ENCODE peak calls at places on chromosomes 12 and 14, in nine cellular contexts. E is fibroblast of the aortic adventitia, R is Calu3, T is endothelial cell, G is WTC11, K is GM06990, I is Peyer's patch, B is left ventricle myocardium inferior, W is heart left ventricle. J is an unnamed sample.

GRCh38 chr12:75935544-75936242 is 95.9 kb downstream of the PHLDA1 start:
- DNase-seq in E (no peak), R (no peak), T (no peak), G (no peak), K (no peak), I (no peak), B (no peak), W (no peak), J (no peak)

GRCh38 chr14:77151245-77151644 is 9.7 kb upstream of the ZDHHC22 start:
- DNase-seq in E (no peak), R (peak), T (peak), G (peak), K (no peak), I (no peak), B (no peak), W (no peak), J (no peak)

GRCh38 chr14:91252901-91253794 is 8.6 kb upstream of the GPR68 start:
- DNase-seq in E (no peak), R (peak), T (peak), G (peak), K (peak), I (no peak), B (peak), W (peak), J (peak)

GRCh38 chr12:108063192-108063591 is 65.9 kb upstream of the WSCD2 start:
- DNase-seq in E (peak), R (no peak), T (peak), G (no peak), K (no peak), I (no peak), B (no peak), W (no peak), J (no peak)

GRCh38 chr12:98406378-98406777 is 109.0 kb upstream of the TMPO start:
- DNase-seq in E (no peak), R (no peak), T (no peak), G (no peak), K (no peak), I (no peak), B (no peak), W (no peak), J (no peak)

GRCh38 chr12:104473374-104473983 is 16.7 kb downstream of the CHST11 start:
- DNase-seq in E (no peak), R (no peak), T (no peak), G (no peak), K (no peak), I (peak), B (no peak), W (no peak), J (no peak)

GRCh38 chr14:68853749-68854148 is 60.9 kb upstream of the ZFP36L1 start:
- DNase-seq in E (no peak), R (peak), T (no peak), G (no peak), K (no peak), I (no peak), B (no peak), W (no peak), J (no peak)

GRCh38 chr12:6452908-6453630 is 1.2 kb downstream of the TAPBPL start:
- DNase-seq in E (no peak), R (no peak), T (no peak), G (peak), K (no peak), I (peak), B (peak), W (peak), J (no peak)

GRCh38 chr12:585062-586061 is 77.9 kb downstream of the NINJ2 start:
- DNase-seq in E (no peak), R (no peak), T (no peak), G (no peak), K (no peak), I (no peak), B (no peak), W (peak), J (no peak)

GRCh38 chr12:79560165-79560889 is 130.4 kb downstream of the PAWR start:
- DNase-seq in E (peak), R (peak), T (no peak), G (no peak), K (no peak), I (no peak), B (no peak), W (no peak), J (no peak)

GRCh38 chr12:14416658-14417057 is 51.2 kb downstream of the ATF7IP start:
- DNase-seq in E (peak), R (peak), T (peak), G (no peak), K (no peak), I (no peak), B (no peak), W (no peak), J (no peak)
- TF ChIP-seq CTCF in E (peak), R (no peak), T (no peak), G (no peak), K (no peak), I (peak), B (peak), W (peak), J (no peak)

DNA sequence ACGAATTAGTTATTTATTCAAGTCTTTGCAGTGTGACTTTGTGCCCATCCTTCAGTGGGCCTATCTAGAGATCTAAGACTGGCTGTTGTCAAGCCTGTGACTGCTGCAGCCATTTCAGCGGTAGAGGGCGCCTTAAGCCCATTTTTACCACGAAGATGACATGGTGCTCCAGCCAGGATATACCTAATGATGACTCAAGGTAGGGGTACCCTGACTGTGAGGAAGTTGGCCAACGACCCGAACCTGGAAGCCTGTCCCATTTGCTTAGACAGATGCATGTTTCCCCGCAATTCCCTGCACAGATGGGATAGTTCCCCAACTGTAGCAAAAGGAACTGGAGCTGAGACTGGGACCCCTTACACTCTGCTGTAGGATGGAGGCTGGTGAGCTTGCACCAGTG is 41.3 kb downstream of the RAB3IP start:
- DNase-seq in E (peak), R (peak), T (peak), G (peak), K (no peak), I (no peak), B (no peak), W (no peak), J (no peak)
- TF ChIP-seq CTCF in E (peak), R (peak), T (no peak), G (peak), K (peak), I (peak), B (no peak), W (no peak), J (no peak)

DNA sequence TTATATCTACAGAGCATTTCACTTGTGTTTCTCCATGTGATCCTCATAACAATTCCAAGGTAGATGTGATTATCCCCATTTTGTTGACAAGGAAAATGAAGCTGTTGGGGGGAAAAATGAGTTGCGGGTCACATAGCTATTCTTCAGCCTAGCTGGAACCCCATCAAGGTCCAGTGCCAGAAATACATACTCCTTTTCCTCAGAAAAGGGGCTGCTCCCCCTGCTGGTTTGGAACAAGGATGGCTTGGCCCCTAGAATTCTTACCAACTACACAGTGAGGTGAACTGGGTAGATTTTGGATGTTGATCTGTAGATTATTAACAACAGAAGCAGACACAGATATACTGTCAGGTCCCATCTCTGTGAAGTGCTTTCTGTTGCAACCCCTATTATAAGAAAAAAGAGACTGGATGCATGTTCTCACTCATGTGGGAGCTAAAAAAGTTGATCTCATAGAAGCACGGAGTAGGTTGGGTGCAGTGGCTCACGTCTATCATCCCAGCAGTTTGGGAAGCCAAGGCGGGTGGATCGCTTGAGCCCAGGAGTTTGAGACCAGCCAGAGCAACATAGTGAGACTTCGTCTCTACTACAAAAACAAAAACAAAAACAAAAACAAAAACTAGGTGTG is 8.9 kb downstream of the IKZF4 start:
- DNase-seq in E (peak), R (peak), T (peak), G (peak), K (no peak), I (no peak), B (no peak), W (no peak), J (no peak)
- TF ChIP-seq CTCF in E (peak), R (peak), T (peak), G (peak), K (peak), I (peak), B (peak), W (peak), J (no peak)

DNA sequence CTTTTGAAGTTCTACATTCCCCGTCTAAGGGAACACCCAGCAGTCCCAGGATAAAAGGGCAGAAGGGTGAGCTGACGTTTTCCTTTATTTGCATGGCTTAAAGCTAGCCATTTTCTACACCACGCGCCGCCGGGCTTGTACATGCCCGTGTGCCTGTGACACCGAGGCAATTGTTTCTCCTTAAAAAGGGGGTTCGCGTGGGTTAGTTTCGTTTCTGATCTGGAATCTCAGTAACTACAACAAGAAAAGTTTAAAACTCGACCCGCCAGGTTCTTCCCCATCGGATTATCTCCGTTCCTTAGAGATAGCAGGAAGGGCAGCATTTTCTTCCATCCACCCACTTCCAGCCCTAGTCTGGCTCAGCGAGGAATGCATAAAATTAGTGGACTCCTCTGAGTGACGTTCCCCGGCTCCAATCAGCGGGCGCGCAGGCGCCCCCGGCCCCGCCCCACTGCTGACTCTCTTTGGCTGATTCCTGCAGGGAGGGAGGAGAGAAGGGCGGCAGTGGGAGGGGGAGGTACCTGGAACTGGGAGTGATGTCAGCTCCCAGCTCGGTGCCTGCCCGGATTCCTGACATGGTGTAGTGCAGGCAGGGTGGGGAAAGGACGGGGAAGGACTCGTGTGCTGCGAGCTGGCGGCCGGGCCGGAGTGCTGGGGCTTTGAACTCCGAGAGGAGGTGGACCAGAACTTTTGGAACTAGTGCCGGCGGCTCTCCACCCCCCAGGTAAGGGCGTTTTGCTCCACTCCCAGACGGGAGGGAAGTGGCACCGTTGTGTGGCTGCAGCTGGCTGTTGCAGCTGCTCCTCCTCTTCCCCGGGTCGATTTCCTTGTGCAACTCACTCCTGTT is at the start of gene PPFIBP1:
- DNase-seq in E (peak), R (peak), T (peak), G (peak), K (peak), I (peak), B (peak), W (peak), J (peak)
- TF ChIP-seq CTCF in E (peak), R (no peak), T (no peak), G (no peak), K (peak), I (peak), B (peak), W (peak), J (no peak)